ENCODE peak calls at places on chromosomes 1 and 21, in seven cellular contexts. I is CD8-positive, alpha-beta memory T cell; A is cardiac muscle cell; Q is HAP-1; R is NT2/D1; V is bronchial epithelial cell; H is colonic mucosa. K is an unnamed sample. For H3K27me3, the result is how much of the 10 kb centered on the place peaks cover.

GRCh38 chr1:10193340-10193739 is 17.0 kb upstream of the KIF1B start:
- DNase-seq in I (no peak), A (no peak), Q (no peak), R (no peak), V (no peak), H (no peak), K (no peak)

GRCh38 chr1:10827377-10828333 is 31.2 kb upstream of the CASZ1 start:
- DNase-seq in I (no peak), A (no peak), Q (no peak), R (no peak), V (no peak), H (no peak), K (no peak)

GRCh38 chr1:212432163-212432705 is 486 bp upstream of the NENF start:
- DNase-seq in I (no peak), A (peak), Q (no peak), R (no peak), V (peak), H (no peak), K (no peak)

GRCh38 chr1:23928789-23929188 is 15.6 kb upstream of the CNR2 start:
- DNase-seq in I (no peak), A (no peak), Q (no peak), R (no peak), V (no peak), H (no peak), K (no peak)

GRCh38 chr1:61436491-61437120 is 288.3 kb downstream of the TM2D1 start:
- DNase-seq in I (no peak), A (peak), Q (no peak), R (peak), V (peak), H (no peak), K (no peak)

GRCh38 chr1:100628631-100629081 is 90.7 kb downstream of the GPR88 start:
- DNase-seq in I (no peak), A (peak), Q (no peak), R (no peak), V (no peak), H (no peak), K (no peak)

GRCh38 chr1:93964777-93965200 is 55.6 kb upstream of the GCLM start:
- DNase-seq in I (no peak), A (peak), Q (no peak), R (no peak), V (peak), H (peak), K (no peak)

GRCh38 chr1:53323316-53323715 is 4.6 kb downstream of the LRP8 start:
- DNase-seq in I (no peak), A (no peak), Q (no peak), R (no peak), V (no peak), H (no peak), K (no peak)

GRCh38 chr1:36095760-36096405 is 7.2 kb downstream of the ADPRS start:
- DNase-seq in I (no peak), A (peak), Q (no peak), R (no peak), V (no peak), H (no peak), K (no peak)

GRCh38 chr1:17028662-17029188 is 17.0 kb upstream of the ATP13A2 start:
- DNase-seq in I (no peak), A (no peak), Q (no peak), R (no peak), V (no peak), H (no peak), K (peak)

GRCh38 chr1:11997081-11997851 is 17.0 kb downstream of the MFN2 start:
- DNase-seq in I (no peak), A (no peak), Q (no peak), R (no peak), V (no peak), H (no peak), K (no peak)

GRCh38 chr1:170987397-170987796 is 52.1 kb downstream of the MROH9 start:
- DNase-seq in I (no peak), A (no peak), Q (no peak), R (no peak), V (no peak), H (no peak), K (no peak)

GRCh38 chr1:183461350-183461749 is 10.9 kb upstream of the SMG7 start:
- DNase-seq in I (no peak), A (peak), Q (no peak), R (no peak), V (peak), H (peak), K (peak)

GRCh38 chr1:212692774-212693644 is 6.6 kb downstream of the BATF3 start:
- DNase-seq in I (no peak), A (no peak), Q (no peak), R (peak), V (peak), H (no peak), K (no peak)

GRCh38 chr1:222815367-222815765 is 527 bp downstream of the DISP1 start:
- DNase-seq in I (no peak), A (peak), Q (peak), R (no peak), V (peak), H (peak), K (no peak)

GRCh38 chr1:41618066-41618825 is 133.8 kb upstream of the EDN2 start:
- DNase-seq in I (no peak), A (peak), Q (no peak), R (no peak), V (peak), H (peak), K (peak)

GRCh38 chr21:16454371-16454770 is 724.6 kb downstream of the USP25 start:
- DNase-seq in I (no peak), A (peak), Q (no peak), R (no peak), V (no peak), H (no peak), K (no peak)

GRCh38 chr1:204116539-204116938 is 35.3 kb downstream of the ETNK2 start:
- DNase-seq in I (no peak), A (no peak), Q (no peak), R (no peak), V (no peak), H (no peak), K (no peak)

GRCh38 chr1:24414884-24415333 is 693 bp upstream of the NIPAL3 start:
- DNase-seq in I (no peak), A (no peak), Q (no peak), R (no peak), V (no peak), H (peak), K (no peak)

GRCh38 chr1:150186789-150187559 is 37.3 kb downstream of the PLEKHO1 start:
- DNase-seq in I (peak), A (peak), Q (peak), R (peak), V (peak), H (no peak), K (no peak)

GRCh38 chr1:181430015-181430657 is 53.2 kb upstream of the CACNA1E start:
- DNase-seq in I (no peak), A (peak), Q (no peak), R (no peak), V (no peak), H (no peak), K (no peak)

GRCh38 chr1:96515925-96516324 is 205.7 kb upstream of the PTBP2 start:
- DNase-seq in I (no peak), A (no peak), Q (no peak), R (no peak), V (no peak), H (no peak), K (no peak)

GRCh38 chr1:180233191-180234011 is 3.3 kb downstream of the LHX4 start:
- DNase-seq in I (no peak), A (no peak), Q (no peak), R (no peak), V (no peak), H (no peak), K (no peak)
- H3K27me3 ChIP-seq in I (half or more), A (half or more), Q (under half), R (half or more), V (half or more), H (half or more), K (under half)

GRCh38 chr21:32411366-32412161 is 942 bp upstream of the EVA1C start:
- DNase-seq in I (peak), A (peak), Q (peak), R (no peak), V (no peak), H (peak), K (peak)
- H3K27me3 ChIP-seq in I (under half), A (half or more), Q (under half), R (half or more), V (under half), H (under half), K (under half)

DNA sequence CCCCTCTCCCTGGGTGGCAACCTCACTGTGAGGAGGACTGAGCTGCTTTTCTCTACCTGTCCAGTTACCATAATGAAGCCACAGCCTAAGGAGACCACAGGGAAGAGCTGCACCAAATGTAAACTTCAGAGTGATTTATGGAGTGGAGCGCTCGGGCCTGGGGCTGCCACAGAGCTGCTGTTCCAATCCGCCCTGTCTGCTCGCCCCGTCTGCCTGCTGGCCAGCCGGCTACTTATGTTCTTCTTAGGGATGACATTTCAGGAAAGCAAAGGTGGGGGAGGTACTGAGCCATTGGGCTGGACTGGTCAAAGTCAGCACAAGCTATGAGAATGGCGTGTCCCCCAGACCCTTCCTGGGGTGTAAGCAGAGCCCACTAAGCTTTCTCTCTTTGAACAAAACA is 17.9 kb downstream of the SYT6 start:
- DNase-seq in I (no peak), A (no peak), Q (no peak), R (no peak), V (no peak), H (no peak), K (no peak)
- H3K27me3 ChIP-seq in I (under half), A (under half), Q (under half), R (under half), V (under half), H (under half), K (under half)

GRCh38 chr1:205440476-205441317 is 15.1 kb downstream of the BLACAT1 start:
- DNase-seq in I (peak), A (peak), Q (peak), R (no peak), V (peak), H (peak), K (no peak)
- H3K27me3 ChIP-seq in I (under half), A (under half), Q (under half), R (under half), V (under half), H (under half), K (under half)

DNA sequence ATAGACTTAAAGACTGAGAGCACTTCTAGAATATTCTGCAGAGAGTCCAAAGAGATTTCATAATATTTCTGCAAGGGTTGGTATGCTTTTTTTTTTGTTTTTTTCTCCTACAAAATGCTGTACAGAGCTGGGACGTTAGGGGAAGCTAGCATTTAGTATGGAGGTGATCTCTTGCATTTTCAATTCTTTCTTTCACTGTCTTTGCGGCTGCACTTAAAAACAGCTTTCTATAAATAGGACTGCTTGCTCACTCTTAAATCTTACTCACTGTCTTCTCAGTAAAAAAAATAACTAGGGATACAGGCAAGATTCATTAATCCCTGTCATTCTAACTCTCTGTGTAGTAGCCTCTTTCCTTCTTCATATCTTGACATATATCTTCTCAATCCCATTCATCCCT is 7.4 kb downstream of the DSCAM start:
- DNase-seq in I (no peak), A (no peak), Q (no peak), R (no peak), V (no peak), H (no peak), K (no peak)
- H3K27me3 ChIP-seq in I (under half), A (under half), Q (under half), R (under half), V (under half), H (under half), K (under half)

GRCh38 chr1:6485140-6485936 is 6.1 kb downstream of the PLEKHG5 start:
- DNase-seq in I (no peak), A (no peak), Q (no peak), R (no peak), V (no peak), H (no peak), K (peak)

GRCh38 chr1:6483761-6484117 is 7.7 kb downstream of the PLEKHG5 start:
- DNase-seq in I (no peak), A (no peak), Q (no peak), R (no peak), V (no peak), H (no peak), K (no peak)

GRCh38 chr1:6483010-6483760 is 8.3 kb downstream of the PLEKHG5 start:
- DNase-seq in I (no peak), A (no peak), Q (no peak), R (no peak), V (no peak), H (peak), K (no peak)

GRCh38 chr1:6485937-6486250 is 5.6 kb downstream of the PLEKHG5 start:
- DNase-seq in I (no peak), A (no peak), Q (no peak), R (no peak), V (no peak), H (no peak), K (peak)

GRCh38 chr1:6484826-6485139 is 6.7 kb downstream of the PLEKHG5 start:
- DNase-seq in I (no peak), A (no peak), Q (no peak), R (no peak), V (no peak), H (no peak), K (no peak)
- H3K27me3 ChIP-seq in I (under half), A (under half), Q (under half), R (under half), V (under half), H (under half), K (under half)

GRCh38 chr1:240001177-240001740 is 90.4 kb upstream of the FMN2 start:
- DNase-seq in I (no peak), A (no peak), Q (no peak), R (no peak), V (no peak), H (no peak), K (no peak)
- H3K27me3 ChIP-seq in I (under half), A (under half), Q (under half), R (under half), V (under half), H (under half), K (under half)